ENCODE peak calls at places on chromosomes 13 and 19, in five cellular contexts. One of them, this sample, is unnamed.

GRCh38 chr19:17766543-17767131 is 15.4 kb downstream of the FCHO1 start:
- DNase-seq in activated naive CD4-positive, alpha-beta T cell treated with anti-CD3 and anti-CD28 coated beads for 36 hours: peak
- DNase-seq in Peyer's patch: peak
- DNase-seq in NCI-H187 treated with DMSO at 0.1 percent for 48 hours: no peak
- DNase-seq in right lobe of liver: peak
- DNase-seq in this sample: no peak

GRCh38 chr19:37389234-37389633 is 18.3 kb downstream of the ZNF527 start:
- DNase-seq in activated naive CD4-positive, alpha-beta T cell treated with anti-CD3 and anti-CD28 coated beads for 36 hours: no peak
- DNase-seq in NCI-H187 treated with DMSO at 0.1 percent for 48 hours: no peak
- DNase-seq in right lobe of liver: no peak
- DNase-seq in Peyer's patch: no peak
- DNase-seq in this sample: no peak

GRCh38 chr13:101492251-101492910 is 39.9 kb downstream of the ITGBL1 start:
- DNase-seq in activated naive CD4-positive, alpha-beta T cell treated with anti-CD3 and anti-CD28 coated beads for 36 hours: no peak
- DNase-seq in NCI-H187 treated with DMSO at 0.1 percent for 48 hours: no peak
- DNase-seq in Peyer's patch: no peak
- DNase-seq in right lobe of liver: no peak
- DNase-seq in this sample: no peak

GRCh38 chr19:52170304-52170703 is 1.1 kb downstream of the ZNF836 start:
- DNase-seq in activated naive CD4-positive, alpha-beta T cell treated with anti-CD3 and anti-CD28 coated beads for 36 hours: peak
- DNase-seq in Peyer's patch: no peak
- DNase-seq in right lobe of liver: no peak
- DNase-seq in NCI-H187 treated with DMSO at 0.1 percent for 48 hours: no peak
- DNase-seq in this sample: no peak

GRCh38 chr19:34733266-34733825 is 697 bp upstream of the ZNF181 start:
- DNase-seq in activated naive CD4-positive, alpha-beta T cell treated with anti-CD3 and anti-CD28 coated beads for 36 hours: no peak
- DNase-seq in right lobe of liver: no peak
- DNase-seq in NCI-H187 treated with DMSO at 0.1 percent for 48 hours: no peak
- DNase-seq in Peyer's patch: no peak
- DNase-seq in this sample: no peak

GRCh38 chr13:38883783-38884182 is 106.8 kb downstream of the STOML3 start:
- DNase-seq in activated naive CD4-positive, alpha-beta T cell treated with anti-CD3 and anti-CD28 coated beads for 36 hours: no peak
- DNase-seq in Peyer's patch: no peak
- DNase-seq in NCI-H187 treated with DMSO at 0.1 percent for 48 hours: no peak
- DNase-seq in right lobe of liver: no peak
- DNase-seq in this sample: no peak

GRCh38 chr13:111973186-111974064 is 93.5 kb upstream of the SOX1 start:
- DNase-seq in Peyer's patch: no peak
- DNase-seq in right lobe of liver: no peak
- DNase-seq in NCI-H187 treated with DMSO at 0.1 percent for 48 hours: no peak
- DNase-seq in activated naive CD4-positive, alpha-beta T cell treated with anti-CD3 and anti-CD28 coated beads for 36 hours: no peak
- DNase-seq in this sample: peak

GRCh38 chr19:35773020-35773809 is 2.1 kb upstream of the ARHGAP33 start:
- DNase-seq in NCI-H187 treated with DMSO at 0.1 percent for 48 hours: no peak
- DNase-seq in Peyer's patch: no peak
- DNase-seq in activated naive CD4-positive, alpha-beta T cell treated with anti-CD3 and anti-CD28 coated beads for 36 hours: no peak
- DNase-seq in right lobe of liver: no peak
- DNase-seq in this sample: no peak

GRCh38 chr19:39731685-39732084 is 6.1 kb downstream of the CLC start:
- DNase-seq in NCI-H187 treated with DMSO at 0.1 percent for 48 hours: no peak
- DNase-seq in right lobe of liver: no peak
- DNase-seq in Peyer's patch: no peak
- DNase-seq in activated naive CD4-positive, alpha-beta T cell treated with anti-CD3 and anti-CD28 coated beads for 36 hours: no peak
- DNase-seq in this sample: no peak

GRCh38 chr13:21237081-21237480 is 60.6 kb downstream of the MRPL57 start:
- DNase-seq in Peyer's patch: no peak
- DNase-seq in right lobe of liver: no peak
- DNase-seq in NCI-H187 treated with DMSO at 0.1 percent for 48 hours: no peak
- DNase-seq in activated naive CD4-positive, alpha-beta T cell treated with anti-CD3 and anti-CD28 coated beads for 36 hours: no peak
- DNase-seq in this sample: no peak

GRCh38 chr13:30376426-30377311 is 45.6 kb upstream of the UBE2L5 start:
- DNase-seq in NCI-H187 treated with DMSO at 0.1 percent for 48 hours: peak
- DNase-seq in activated naive CD4-positive, alpha-beta T cell treated with anti-CD3 and anti-CD28 coated beads for 36 hours: peak
- DNase-seq in right lobe of liver: no peak
- DNase-seq in Peyer's patch: peak
- DNase-seq in this sample: peak

GRCh38 chr13:49625392-49626137 is 2.7 kb upstream of the ARL11 start:
- DNase-seq in right lobe of liver: peak
- DNase-seq in activated naive CD4-positive, alpha-beta T cell treated with anti-CD3 and anti-CD28 coated beads for 36 hours: no peak
- DNase-seq in NCI-H187 treated with DMSO at 0.1 percent for 48 hours: no peak
- DNase-seq in Peyer's patch: peak
- DNase-seq in this sample: peak

GRCh38 chr19:7694499-7694898 is 7.4 kb downstream of the FCER2 start:
- DNase-seq in activated naive CD4-positive, alpha-beta T cell treated with anti-CD3 and anti-CD28 coated beads for 36 hours: no peak
- DNase-seq in NCI-H187 treated with DMSO at 0.1 percent for 48 hours: no peak
- DNase-seq in right lobe of liver: no peak
- DNase-seq in Peyer's patch: no peak
- DNase-seq in this sample: no peak

GRCh38 chr19:48127561-48127960 is 16.9 kb upstream of the PLA2G4C start:
- DNase-seq in right lobe of liver: no peak
- DNase-seq in Peyer's patch: no peak
- DNase-seq in activated naive CD4-positive, alpha-beta T cell treated with anti-CD3 and anti-CD28 coated beads for 36 hours: no peak
- DNase-seq in NCI-H187 treated with DMSO at 0.1 percent for 48 hours: no peak
- DNase-seq in this sample: no peak

GRCh38 chr19:11021760-11022144 is 60.9 kb downstream of the SMARCA4 start:
- DNase-seq in activated naive CD4-positive, alpha-beta T cell treated with anti-CD3 and anti-CD28 coated beads for 36 hours: no peak
- DNase-seq in right lobe of liver: no peak
- DNase-seq in NCI-H187 treated with DMSO at 0.1 percent for 48 hours: no peak
- DNase-seq in Peyer's patch: no peak
- DNase-seq in this sample: no peak

GRCh38 chr19:46368116-46368515 is 21.2 kb downstream of the PPP5C start:
- DNase-seq in right lobe of liver: no peak
- DNase-seq in Peyer's patch: no peak
- DNase-seq in NCI-H187 treated with DMSO at 0.1 percent for 48 hours: peak
- DNase-seq in activated naive CD4-positive, alpha-beta T cell treated with anti-CD3 and anti-CD28 coated beads for 36 hours: no peak
- DNase-seq in this sample: no peak

GRCh38 chr19:6551091-6551490 is 20.3 kb downstream of the TNFSF9 start:
- DNase-seq in NCI-H187 treated with DMSO at 0.1 percent for 48 hours: no peak
- DNase-seq in right lobe of liver: no peak
- DNase-seq in activated naive CD4-positive, alpha-beta T cell treated with anti-CD3 and anti-CD28 coated beads for 36 hours: no peak
- DNase-seq in Peyer's patch: no peak
- DNase-seq in this sample: no peak

GRCh38 chr19:1177322-1178114 is 3.5 kb upstream of the SBNO2 start:
- DNase-seq in right lobe of liver: no peak
- DNase-seq in activated naive CD4-positive, alpha-beta T cell treated with anti-CD3 and anti-CD28 coated beads for 36 hours: no peak
- DNase-seq in NCI-H187 treated with DMSO at 0.1 percent for 48 hours: no peak
- DNase-seq in Peyer's patch: no peak
- DNase-seq in this sample: no peak

GRCh38 chr13:42048323-42048624 is 174 bp upstream of the DGKH start:
- DNase-seq in Peyer's patch: no peak
- DNase-seq in NCI-H187 treated with DMSO at 0.1 percent for 48 hours: no peak
- DNase-seq in activated naive CD4-positive, alpha-beta T cell treated with anti-CD3 and anti-CD28 coated beads for 36 hours: no peak
- DNase-seq in right lobe of liver: no peak
- DNase-seq in this sample: no peak

GRCh38 chr13:32023096-32023495 is 8.5 kb upstream of the FRY start:
- DNase-seq in Peyer's patch: no peak
- DNase-seq in activated naive CD4-positive, alpha-beta T cell treated with anti-CD3 and anti-CD28 coated beads for 36 hours: no peak
- DNase-seq in NCI-H187 treated with DMSO at 0.1 percent for 48 hours: no peak
- DNase-seq in right lobe of liver: no peak
- DNase-seq in this sample: no peak

This sample was measured in RPMI8226.